ENCODE peak calls at places on chromosomes 13 and 19, in eight cellular contexts. P is head of caudate nucleus; H is kidney tubule cell; D is IMR-90; I is SK-MEL-5; Y is HS-27A; Z is stimulated activated CD8-positive, alpha-beta memory T cell treated with anti-CD3 and anti-CD28 coated beads, Interleukin-15, amount 100 ng/mL, for 1 hour; L is astrocyte of the spinal cord. U is an unnamed sample.
A peak's percentile ranks its signal among the peaks of the same experiment; 100 is the strongest.

GRCh38 chr19:46232468-46232867 is 2.9 kb downstream of the IGFL1 start:
- DNase-seq in P (no peak), H (no peak), D (no peak), I (no peak), Y (no peak), Z (no peak), L (no peak), U (no peak)

GRCh38 chr19:17829855-17830566 is 8.7 kb upstream of the INSL3 start:
- DNase-seq in P (peak; percentile 72), H (peak; percentile 74), D (peak; percentile 8), I (peak; percentile 64), Y (no peak), Z (no peak), L (peak; percentile 13), U (no peak)

GRCh38 chr13:32889986-32890565 is 126.1 kb upstream of the KL start:
- DNase-seq in P (peak; percentile 31), H (peak; percentile 41), D (no peak), I (no peak), Y (no peak), Z (no peak), L (no peak), U (no peak)

GRCh38 chr13:73913043-73913740 is 221.0 kb downstream of the KLF12 start:
- DNase-seq in P (no peak), H (peak; percentile 67), D (peak; percentile 59), I (no peak), Y (no peak), Z (no peak), L (peak; percentile 47), U (no peak)

GRCh38 chr13:70080030-70080429 is 27.6 kb upstream of the ATXN8OS start:
- DNase-seq in P (no peak), H (no peak), D (no peak), I (no peak), Y (no peak), Z (no peak), L (no peak), U (no peak)

GRCh38 chr13:59522652-59523051 is 641.1 kb downstream of the DIAPH3 start:
- DNase-seq in P (no peak), H (no peak), D (no peak), I (no peak), Y (no peak), Z (no peak), L (no peak), U (no peak)

GRCh38 chr19:17842663-17843313 is 5.0 kb downstream of the JAK3 start:
- DNase-seq in P (no peak), H (no peak), D (no peak), I (no peak), Y (no peak), Z (no peak), L (no peak), U (no peak)

GRCh38 chr13:112624602-112625430 is 36.9 kb upstream of the TUBGCP3 start:
- DNase-seq in P (no peak), H (no peak), D (no peak), I (no peak), Y (no peak), Z (no peak), L (no peak), U (no peak)

GRCh38 chr13:29905845-29906244 is 55.4 kb upstream of the UBL3 start:
- DNase-seq in P (no peak), H (no peak), D (peak; percentile 56), I (no peak), Y (no peak), Z (no peak), L (peak; percentile 48), U (no peak)

GRCh38 chr13:21149568-21149967 is 26.8 kb downstream of the SKA3 start:
- DNase-seq in P (no peak), H (no peak), D (peak; percentile 38), I (no peak), Y (no peak), Z (no peak), L (peak; percentile 18), U (no peak)

GRCh38 chr19:17937371-17937900 is 4.6 kb downstream of the CCDC124 start:
- DNase-seq in P (no peak), H (no peak), D (no peak), I (no peak), Y (no peak), Z (no peak), L (no peak), U (no peak)

GRCh38 chr13:28822801-28823200 is 2.7 kb downstream of the MTUS2 start:
- DNase-seq in P (peak; percentile 56), H (no peak), D (no peak), I (no peak), Y (no peak), Z (no peak), L (no peak), U (no peak)

GRCh38 chr19:3801412-3802096 is 15.4 kb upstream of the MATK start:
- DNase-seq in P (peak; percentile 81), H (no peak), D (no peak), I (no peak), Y (no peak), Z (no peak), L (no peak), U (no peak)

GRCh38 chr19:39342647-39343305 is 555 bp downstream of the SAMD4B start:
- DNase-seq in P (no peak), H (peak; percentile 13), D (no peak), I (no peak), Y (no peak), Z (no peak), L (no peak), U (no peak)

GRCh38 chr13:39039033-39039432 is 777 bp downstream of the NHLRC3 start:
- DNase-seq in P (no peak), H (peak; percentile 6), D (no peak), I (no peak), Y (no peak), Z (no peak), L (no peak), U (no peak)

GRCh38 chr19:9936151-9937000 is at the start of gene OLFM2:
- DNase-seq in P (peak; percentile 66), H (no peak), D (no peak), I (peak; percentile 42), Y (no peak), Z (no peak), L (no peak), U (no peak)

GRCh38 chr19:2762783-2763496 is 20.1 kb downstream of the SGTA start:
- DNase-seq in P (no peak), H (no peak), D (no peak), I (no peak), Y (no peak), Z (no peak), L (no peak), U (no peak)

GRCh38 chr19:5349041-5349440 is 8.4 kb upstream of the PTPRS start:
- DNase-seq in P (no peak), H (no peak), D (no peak), I (peak; percentile 11), Y (no peak), Z (no peak), L (no peak), U (no peak)

GRCh38 chr13:110317496-110318195 is 10.6 kb downstream of the COL4A2 start:
- DNase-seq in P (no peak), H (no peak), D (no peak), I (no peak), Y (no peak), Z (no peak), L (no peak), U (no peak)

GRCh38 chr13:40189426-40189825 is 477.0 kb downstream of the FOXO1 start:
- DNase-seq in P (no peak), H (no peak), D (no peak), I (no peak), Y (no peak), Z (no peak), L (no peak), U (no peak)

GRCh38 chr19:29612801-29613595 is 6.9 kb downstream of the POP4 start:
- DNase-seq in P (no peak), H (no peak), D (no peak), I (no peak), Y (no peak), Z (no peak), L (no peak), U (no peak)

U was measured in stimulated activated CD4-positive, alpha-beta T cell treated with anti-CD3 and anti-CD28 coated beads, Interleukin-12 subunit alpha, Interleukin-12 subunit beta, amount 100 ng/mL, for 24 hours.